ENCODE peak calls at places on chromosomes 2 and 18, in five cellular contexts. J is A549, F is cardiac muscle cell, Z is HCT116, U is testis. C is an unnamed sample.
A peak's percentile ranks its signal among the peaks of the same experiment; 100 is the strongest.

GRCh38 chr2:7133521-7133920 is 216.3 kb downstream of the RNF144A start:
- DNase-seq in J (no peak), F (no peak), Z (no peak), U (no peak), C (no peak)

GRCh38 chr2:234133004-234133403 is 82.5 kb downstream of the SPP2 start:
- DNase-seq in J (no peak), F (no peak), Z (no peak), U (no peak), C (no peak)

GRCh38 chr2:68426885-68427579 is 40.1 kb downstream of the FBXO48 start:
- DNase-seq in J (no peak), F (no peak), Z (no peak), U (no peak), C (no peak)

GRCh38 chr18:43578636-43579203 is 301.4 kb upstream of the SYT4 start:
- DNase-seq in J (no peak), F (peak; percentile 9), Z (no peak), U (no peak), C (no peak)

GRCh38 chr2:170092475-170092874 is 85.5 kb upstream of the MYO3B start:
- DNase-seq in J (no peak), F (no peak), Z (no peak), U (no peak), C (no peak)

GRCh38 chr18:8153887-8154583 is 455.2 kb upstream of the RAB12 start:
- DNase-seq in J (no peak), F (peak; percentile 38), Z (no peak), U (no peak), C (no peak)

GRCh38 chr2:222305510-222306392 is 7.0 kb upstream of the PAX3 start:
- DNase-seq in J (no peak), F (no peak), Z (no peak), U (no peak), C (peak; percentile 40)

GRCh38 chr2:106867231-106867943 is 18.6 kb downstream of the ST6GAL2 start:
- DNase-seq in J (no peak), F (no peak), Z (no peak), U (no peak), C (no peak)

GRCh38 chr2:21043744-21044532 is at the start of gene APOB:
- DNase-seq in J (no peak), F (peak; percentile 13), Z (no peak), U (no peak), C (no peak)

GRCh38 chr2:215652432-215652831 is 216.6 kb upstream of the FN1 start:
- DNase-seq in J (no peak), F (no peak), Z (no peak), U (no peak), C (no peak)

GRCh38 chr2:128420776-128421175 is 102.1 kb upstream of the HS6ST1 start:
- DNase-seq in J (no peak), F (no peak), Z (no peak), U (no peak), C (no peak)

GRCh38 chr2:132668986-132669853 is 785 bp downstream of the LYPD1 start:
- DNase-seq in J (no peak), F (no peak), Z (no peak), U (no peak), C (no peak)

GRCh38 chr18:48542513-48543181 is 3.8 kb downstream of the CTIF start:
- DNase-seq in J (no peak), F (no peak), Z (no peak), U (no peak), C (no peak)

GRCh38 chr18:48543228-48543627 is 4.4 kb downstream of the CTIF start:
- DNase-seq in J (no peak), F (no peak), Z (no peak), U (no peak), C (no peak)

GRCh38 chr18:48544661-48545415 is 6.0 kb downstream of the CTIF start:
- DNase-seq in J (no peak), F (no peak), Z (no peak), U (no peak), C (no peak)

GRCh38 chr18:48545690-48546365 is 7.0 kb downstream of the CTIF start:
- DNase-seq in J (no peak), F (peak; percentile 73), Z (no peak), U (peak; percentile 56), C (peak; percentile 69)

GRCh38 chr18:48544116-48544515 is 5.3 kb downstream of the CTIF start:
- DNase-seq in J (no peak), F (no peak), Z (no peak), U (no peak), C (no peak)
- TF ChIP-seq CTCF in J (no peak), F (no peak), Z (no peak), U (no peak), C (no peak)

GRCh38 chr18:54224379-54225014 is at the start of gene MBD2:
- DNase-seq in J (peak; percentile 36), F (peak; percentile 97), Z (peak; percentile 89), U (peak; percentile 97), C (peak; percentile 87)

GRCh38 chr18:54218299-54218698 is 6.2 kb downstream of the MBD2 start:
- DNase-seq in J (no peak), F (no peak), Z (no peak), U (no peak), C (peak; percentile 68)

GRCh38 chr18:54220406-54220805 is 4.1 kb downstream of the MBD2 start:
- DNase-seq in J (no peak), F (no peak), Z (no peak), U (no peak), C (no peak)

GRCh38 chr18:54223568-54224241 is 764 bp downstream of the MBD2 start:
- DNase-seq in J (no peak), F (peak; percentile 94), Z (peak; percentile 59), U (peak; percentile 79), C (no peak)

GRCh38 chr18:54222922-54223567 is 1.4 kb downstream of the MBD2 start:
- DNase-seq in J (no peak), F (no peak), Z (peak; percentile 12), U (no peak), C (no peak)
- TF ChIP-seq CTCF in J (peak; percentile 18), F (peak; percentile 21), Z (peak; percentile 53), U (peak; percentile 18), C (peak; percentile 8)

DNA sequence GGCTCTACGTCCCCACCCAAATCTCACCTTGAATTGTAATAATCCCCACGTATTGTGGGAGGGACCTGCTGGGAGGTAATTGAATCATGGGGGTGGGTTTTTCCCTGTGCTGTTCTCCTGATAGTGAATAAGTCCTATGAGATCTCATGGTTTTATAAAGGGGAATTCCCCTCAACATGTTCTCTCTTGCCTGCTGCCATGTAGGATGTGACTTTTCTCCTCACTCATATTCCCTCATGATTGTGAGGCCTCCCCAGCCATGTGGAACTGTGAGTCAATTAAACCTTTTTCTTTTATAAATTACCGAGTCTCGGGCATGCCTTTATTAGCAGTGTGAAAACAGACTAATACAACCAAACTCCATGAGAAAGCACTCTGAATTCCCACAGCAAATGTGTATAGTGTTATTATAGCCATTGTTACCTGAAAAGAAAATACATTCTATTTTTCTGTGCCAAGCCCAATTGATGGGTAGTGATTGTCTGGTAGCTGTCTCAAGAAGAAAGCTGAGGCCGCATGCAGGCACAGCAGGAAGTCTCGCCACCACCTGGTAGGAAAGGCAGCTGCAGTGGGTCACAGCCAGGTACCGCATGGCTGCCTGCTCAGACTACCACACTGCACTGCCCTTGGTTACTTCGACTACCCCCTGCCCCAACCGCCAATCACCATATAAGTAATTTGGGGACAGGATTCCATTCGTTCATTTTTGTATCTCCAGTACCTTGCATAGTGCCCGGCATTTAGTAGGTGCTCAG is 10.3 kb upstream of the ZBTB7C start:
- DNase-seq in J (no peak), F (no peak), Z (no peak), U (no peak), C (no peak)
- TF ChIP-seq CTCF in J (no peak), F (no peak), Z (peak; percentile 58), U (no peak), C (no peak)

GRCh38 chr18:79871026-79871390 is 73.3 kb downstream of the KCNG2 start:
- DNase-seq in J (no peak), F (no peak), Z (no peak), U (peak; percentile 10), C (no peak)

GRCh38 chr18:79872852-79873444 is 75.2 kb downstream of the KCNG2 start:
- DNase-seq in J (no peak), F (no peak), Z (no peak), U (peak; percentile 9), C (no peak)

GRCh38 chr18:79872423-79872822 is 74.7 kb downstream of the KCNG2 start:
- DNase-seq in J (no peak), F (no peak), Z (no peak), U (peak; percentile 5), C (no peak)

GRCh38 chr18:79870369-79871025 is 72.8 kb downstream of the KCNG2 start:
- DNase-seq in J (no peak), F (no peak), Z (no peak), U (peak; percentile 9), C (no peak)

GRCh38 chr18:79871481-79872091 is 73.8 kb downstream of the KCNG2 start:
- DNase-seq in J (no peak), F (no peak), Z (no peak), U (peak; percentile 11), C (no peak)
- TF ChIP-seq CTCF in J (no peak), F (no peak), Z (no peak), U (no peak), C (no peak)